ENCODE peak calls at places on chromosome 1, in four cellular contexts. P is transverse colon, F is stomach, C is sigmoid colon. J is an unnamed sample.
A peak's percentile ranks its signal among the peaks of the same experiment; 100 is the strongest.

GRCh38 chr1:239155466-239155865 is 230.9 kb upstream of the CHRM3 start:
- DNase-seq in P (no peak), F (no peak), C (no peak), J (no peak)

GRCh38 chr1:204104331-204105222 is 31.7 kb downstream of the SOX13 start:
- DNase-seq in P (peak; percentile 71), F (peak; percentile 44), C (no peak), J (no peak)

GRCh38 chr1:9689971-9690381 is 38.4 kb downstream of the PIK3CD start:
- DNase-seq in P (peak; percentile 38), F (peak; percentile 30), C (peak; percentile 73), J (peak; percentile 15)

GRCh38 chr1:89454845-89455521 is 69.6 kb upstream of the LRRC8B start:
- DNase-seq in P (peak; percentile 33), F (peak; percentile 52), C (no peak), J (peak; percentile 36)

GRCh38 chr1:975365-975764 is 6.5 kb downstream of the PERM1 start:
- DNase-seq in P (no peak), F (no peak), C (no peak), J (no peak)

GRCh38 chr1:31749785-31750345 is 14.3 kb downstream of the ADGRB2 start:
- DNase-seq in P (no peak), F (no peak), C (no peak), J (no peak)

GRCh38 chr1:71294178-71294577 is 213.3 kb upstream of the ZRANB2 start:
- DNase-seq in P (no peak), F (no peak), C (no peak), J (no peak)

GRCh38 chr1:79373481-79374132 is 367.1 kb upstream of the ADGRL4 start:
- DNase-seq in P (no peak), F (peak; percentile 43), C (no peak), J (no peak)

GRCh38 chr1:64302971-64303370 is 99.5 kb downstream of the UBE2U start:
- DNase-seq in P (no peak), F (no peak), C (no peak), J (no peak)

GRCh38 chr1:154619181-154619948 is 11.4 kb upstream of the ADAR start:
- DNase-seq in P (no peak), F (no peak), C (no peak), J (no peak)

GRCh38 chr1:238606896-238607295 is 716.2 kb upstream of the ZP4 start:
- DNase-seq in P (no peak), F (no peak), C (no peak), J (no peak)

GRCh38 chr1:247322437-247322836 is 9.2 kb downstream of the ZNF496 start:
- DNase-seq in P (no peak), F (no peak), C (no peak), J (no peak)

GRCh38 chr1:184387871-184388670 is 1.2 kb downstream of the C1orf21 start:
- DNase-seq in P (peak; percentile 53), F (peak; percentile 38), C (peak; percentile 74), J (peak; percentile 59)

GRCh38 chr1:184385863-184386262 is 966 bp upstream of the C1orf21 start:
- DNase-seq in P (no peak), F (no peak), C (no peak), J (no peak)

GRCh38 chr1:184387069-184387870 is 441 bp downstream of the C1orf21 start:
- DNase-seq in P (peak; percentile 41), F (no peak), C (peak; percentile 76), J (peak; percentile 43)

GRCh38 chr1:184388671-184389292 is 2.0 kb downstream of the C1orf21 start:
- DNase-seq in P (no peak), F (no peak), C (no peak), J (no peak)

DNA sequence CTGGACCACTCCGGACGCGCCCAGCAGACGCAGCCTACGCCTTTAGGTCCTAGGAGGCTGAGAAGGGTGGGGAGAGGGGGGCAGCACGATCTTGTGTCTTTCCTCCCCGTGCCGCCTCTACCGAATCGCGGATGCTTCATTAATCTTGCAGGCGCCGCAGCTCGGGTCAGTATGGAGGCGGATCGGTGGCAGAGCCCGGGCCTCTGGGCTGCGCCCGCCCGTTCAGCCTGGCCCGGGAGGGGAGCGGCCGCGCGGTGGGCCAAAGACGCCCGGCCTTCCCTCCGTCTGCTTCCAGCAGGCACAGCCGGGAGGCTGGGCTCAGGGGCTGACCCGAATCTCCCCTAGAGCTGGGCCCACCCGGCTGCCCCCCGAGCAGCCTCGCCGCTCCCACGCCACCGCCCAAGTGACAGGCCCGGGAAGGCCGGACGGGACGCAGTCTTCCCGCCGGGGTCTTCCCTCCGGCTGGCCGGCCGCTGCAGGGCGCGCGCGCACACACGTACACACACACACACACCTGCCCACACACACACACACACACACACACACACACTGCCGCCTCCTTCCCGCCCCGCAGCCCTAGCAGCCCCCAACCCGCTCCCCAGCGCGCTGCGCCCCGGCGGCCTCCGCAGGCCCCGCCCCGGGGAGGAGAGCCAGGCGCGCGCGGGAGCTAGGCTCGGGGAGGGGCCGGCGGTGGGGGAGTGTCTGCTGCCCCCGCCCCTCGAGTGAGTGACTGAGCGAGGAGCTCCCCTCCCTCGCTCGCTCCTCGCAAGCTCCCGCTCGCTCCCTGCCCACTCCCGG is at the start of gene C1orf21:
- DNase-seq in P (peak; percentile 92), F (peak; percentile 86), C (peak; percentile 96), J (peak; percentile 93)
- TF ChIP-seq POLR2A in P (peak; percentile 87), F (no peak), C (peak; percentile 75), J (peak; percentile 95)

GRCh38 chr1:170665625-170666024 is 1.7 kb downstream of the PRRX1 start:
- DNase-seq in P (no peak), F (no peak), C (no peak), J (no peak)

GRCh38 chr1:170663441-170664282 is at the start of gene PRRX1:
- DNase-seq in P (no peak), F (no peak), C (no peak), J (no peak)

GRCh38 chr1:170666661-170667060 is 2.7 kb downstream of the PRRX1 start:
- DNase-seq in P (no peak), F (no peak), C (no peak), J (no peak)

GRCh38 chr1:170664283-170664827 is 424 bp downstream of the PRRX1 start:
- DNase-seq in P (peak; percentile 32), F (no peak), C (peak; percentile 66), J (no peak)

DNA sequence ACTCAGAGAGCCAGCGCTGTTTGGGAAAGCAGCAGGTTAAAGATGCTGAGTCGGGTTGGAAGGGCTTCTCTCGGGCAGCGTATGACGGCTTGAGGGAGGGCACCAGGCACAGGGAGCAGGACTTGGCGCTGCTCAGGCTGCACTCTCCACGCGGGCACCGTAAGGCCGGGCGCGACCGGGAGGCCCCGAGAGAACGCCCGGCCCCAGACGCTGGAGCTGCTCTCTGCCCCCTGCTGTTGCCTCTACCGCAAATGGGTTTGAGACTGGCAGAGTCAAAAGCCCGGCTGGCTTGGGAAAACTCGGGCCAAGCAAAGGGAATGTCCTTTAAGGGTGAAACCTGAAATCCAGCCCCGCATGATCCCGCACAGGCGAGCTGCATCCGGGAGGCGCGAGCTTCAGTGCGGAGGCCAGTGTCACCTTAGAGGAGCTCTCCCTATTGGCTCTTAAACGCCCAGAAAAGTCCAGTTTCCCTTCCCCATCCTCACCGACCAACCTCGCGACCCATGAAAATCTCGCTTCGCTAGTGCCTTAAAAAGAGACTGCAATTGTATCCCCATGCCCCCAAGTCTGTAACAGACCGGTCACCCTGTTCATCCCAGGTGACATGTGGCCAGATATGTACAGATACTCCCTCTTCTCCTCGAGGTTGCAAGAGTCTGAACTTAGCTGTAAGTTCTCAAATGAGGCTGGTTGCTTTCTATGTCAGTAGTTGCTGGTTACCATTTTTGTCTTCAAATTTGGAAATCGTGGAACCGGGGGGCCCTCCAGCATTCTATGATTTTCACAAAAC is 1.1 kb downstream of the PRRX1 start:
- DNase-seq in P (peak; percentile 34), F (no peak), C (peak; percentile 67), J (no peak)
- H3K4me3 ChIP-seq in P (peak overlapping the region; percentile 60), F (peak overlapping the region; percentile 56), C (peak overlapping the region; percentile 41), J (peak overlapping the region; percentile 45)

GRCh38 chr1:6466023-6466422 is at the start of gene TNFRSF25:
- DNase-seq in P (no peak), F (no peak), C (no peak), J (no peak)
- TF ChIP-seq POLR2AphosphoS5 in P (no peak), F (no peak), C (no peak), J (no peak)

DNA sequence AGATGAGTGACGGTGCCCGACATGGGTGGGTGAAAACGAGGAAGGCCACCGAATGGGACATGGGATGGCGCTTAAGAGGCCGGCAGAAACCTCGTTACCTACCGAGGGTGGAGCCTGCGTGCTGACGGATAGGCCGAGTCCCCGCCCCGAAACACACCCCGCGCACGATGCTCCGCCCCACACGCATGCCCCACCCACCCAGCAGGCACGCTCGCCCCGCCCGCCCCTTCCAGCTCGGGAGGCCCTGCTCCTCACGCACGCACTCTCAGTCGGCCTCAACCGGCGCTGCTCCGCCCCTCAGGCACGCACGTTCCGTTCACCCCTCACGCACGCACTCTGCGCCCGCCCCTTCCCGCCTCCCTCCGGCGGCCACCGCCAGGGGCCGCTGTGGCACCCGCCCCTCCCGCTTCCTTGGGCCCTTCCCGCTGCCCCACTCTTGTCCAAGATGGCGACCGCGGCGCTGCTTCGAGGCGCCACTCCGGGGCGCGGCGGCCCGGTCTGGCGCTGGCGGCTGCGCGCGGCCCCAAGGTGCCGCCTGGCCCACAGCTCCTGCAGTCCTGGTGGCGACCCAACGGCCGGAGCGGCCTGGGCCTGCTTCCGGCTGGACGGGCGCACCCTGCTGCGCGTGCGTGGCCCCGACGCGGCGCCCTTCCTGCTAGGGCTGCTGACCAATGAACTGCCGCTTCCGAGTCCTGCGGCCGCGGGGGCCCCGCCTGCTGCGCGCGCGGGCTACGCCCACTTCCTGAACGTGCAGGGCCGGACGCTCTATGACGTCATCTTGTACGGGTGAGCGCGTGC is at the start of gene IBA57:
- DNase-seq in P (peak; percentile 100), F (peak; percentile 100), C (peak; percentile 100), J (peak; percentile 99)
- TF ChIP-seq POLR2A in P (peak; percentile 78), F (peak; percentile 38), C (no peak), J (peak; percentile 91)

DNA sequence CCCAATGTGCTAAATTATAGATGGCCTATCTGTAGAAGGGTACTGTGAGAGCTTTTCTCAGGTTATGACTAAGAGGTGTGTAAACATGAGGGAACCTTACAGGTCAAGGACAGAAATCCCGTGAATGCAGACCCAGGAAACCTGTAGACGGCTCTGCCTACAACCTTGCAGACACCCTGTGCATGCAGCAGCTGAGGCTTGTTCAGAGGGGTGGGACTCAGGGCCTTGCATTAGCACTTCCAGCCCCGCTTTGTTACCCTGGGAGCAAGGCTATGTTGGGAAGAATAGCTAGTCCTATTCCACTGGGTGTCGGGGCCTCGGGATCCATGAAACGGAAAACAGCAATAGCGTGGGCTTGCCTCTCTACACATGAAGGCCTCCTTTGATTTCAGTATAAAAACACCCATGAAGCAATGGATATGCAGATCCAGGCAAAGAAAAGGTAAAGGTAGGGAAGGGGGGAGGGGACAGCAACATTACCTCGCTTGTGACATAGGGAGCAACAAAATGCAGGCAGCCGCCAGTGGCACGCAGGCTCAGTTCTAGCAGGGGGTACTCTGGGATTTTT is 9.5 kb upstream of the NDUFS5 start:
- DNase-seq in P (no peak), F (no peak), C (no peak), J (no peak)
- H3K4me3 ChIP-seq in P (no peak overlapping the region), F (no peak overlapping the region), C (no peak overlapping the region), J (no peak overlapping the region)

J was measured in prostate gland.